ENCODE peak calls at places on chromosome 18, in four cellular contexts. A is Calu3; V is hepatocyte; S is activated naive CD4-positive, alpha-beta T cell treated with anti-CD3 and anti-CD28 coated beads for 36 hours. K is an unnamed sample.

GRCh38 chr18:55448390-55448789 is 139.6 kb downstream of the TCF4 start:
- DNase-seq in A (no peak), V (no peak), S (no peak), K (no peak)

GRCh38 chr18:36323421-36323820 is 25.9 kb downstream of the FHOD3 start:
- DNase-seq in A (no peak), V (no peak), S (no peak), K (no peak)

GRCh38 chr18:78950386-78950785 is 29.2 kb upstream of the SALL3 start:
- DNase-seq in A (no peak), V (no peak), S (no peak), K (no peak)

GRCh38 chr18:36389811-36390581 is 92.5 kb downstream of the FHOD3 start:
- DNase-seq in A (no peak), V (no peak), S (no peak), K (no peak)

GRCh38 chr18:48662021-48662661 is 123.3 kb downstream of the CTIF start:
- DNase-seq in A (peak), V (peak), S (no peak), K (no peak)

GRCh38 chr18:61975526-61976326 is 82.9 kb upstream of the RNF152 start:
- DNase-seq in A (no peak), V (no peak), S (peak), K (no peak)

GRCh38 chr18:27181726-27182125 is 3.4 kb downstream of the CHST9 start:
- DNase-seq in A (peak), V (no peak), S (no peak), K (no peak)

GRCh38 chr18:9719421-9719981 is 11.4 kb downstream of the RAB31 start:
- DNase-seq in A (no peak), V (no peak), S (no peak), K (no peak)

GRCh38 chr18:12862467-12862866 is 21.6 kb downstream of the PTPN2 start:
- DNase-seq in A (peak), V (peak), S (no peak), K (no peak)

GRCh38 chr18:30457156-30457555 is 585.4 kb downstream of the DSC3 start:
- DNase-seq in A (peak), V (no peak), S (no peak), K (no peak)

GRCh38 chr18:55586841-55587240 is 1.2 kb downstream of the TCF4 start:
- DNase-seq in A (no peak), V (peak), S (no peak), K (no peak)

GRCh38 chr18:3596324-3597158 is 146.6 kb downstream of the TGIF1 start:
- DNase-seq in A (peak), V (peak), S (peak), K (peak)

GRCh38 chr18:50607374-50607933 is 47.6 kb downstream of the MAPK4 start:
- DNase-seq in A (no peak), V (no peak), S (no peak), K (no peak)

GRCh38 chr18:4631239-4631638 is 176.1 kb upstream of the DLGAP1 start:
- DNase-seq in A (no peak), V (no peak), S (no peak), K (no peak)

GRCh38 chr18:55136864-55137263 is 177.6 kb upstream of the CCDC68 start:
- DNase-seq in A (no peak), V (no peak), S (no peak), K (no peak)

GRCh38 chr18:35593859-35594258 is 12.3 kb downstream of the GALNT1 start:
- DNase-seq in A (no peak), V (no peak), S (no peak), K (no peak)

GRCh38 chr18:13048061-13048605 is 57.0 kb downstream of the CEP192 start:
- DNase-seq in A (no peak), V (no peak), S (no peak), K (no peak)

GRCh38 chr18:11761553-11761952 is 72.5 kb downstream of the GNAL start:
- DNase-seq in A (no peak), V (peak), S (no peak), K (no peak)

GRCh38 chr18:73646772-73647171 is 500.9 kb downstream of the FBXO15 start:
- DNase-seq in A (no peak), V (no peak), S (no peak), K (no peak)

GRCh38 chr18:39555511-39555910 is 1989.9 kb upstream of the CELF4 start:
- DNase-seq in A (no peak), V (no peak), S (no peak), K (no peak)

GRCh38 chr18:76459687-76460350 is 35.2 kb downstream of the ZNF516 start:
- DNase-seq in A (peak), V (peak), S (no peak), K (no peak)

GRCh38 chr18:50558948-50559749 is 738 bp upstream of the MAPK4 start:
- DNase-seq in A (no peak), V (peak), S (no peak), K (no peak)

GRCh38 chr18:8911408-8912340 is 190.8 kb upstream of the NDUFV2 start:
- DNase-seq in A (no peak), V (no peak), S (no peak), K (no peak)

GRCh38 chr18:34651586-34652369 is 58.3 kb upstream of the DTNA start:
- DNase-seq in A (no peak), V (no peak), S (no peak), K (no peak)

GRCh38 chr18:23244431-23244830 is 109.1 kb downstream of the CABLES1 start:
- DNase-seq in A (no peak), V (no peak), S (no peak), K (no peak)

GRCh38 chr18:50111398-50111797 is 83.5 kb downstream of the MYO5B start:
- DNase-seq in A (no peak), V (no peak), S (no peak), K (no peak)

GRCh38 chr18:26574958-26575864 is 26.9 kb upstream of the KCTD1 start:
- DNase-seq in A (peak), V (peak), S (peak), K (peak)

GRCh38 chr18:78739115-78739514 is 240.5 kb upstream of the SALL3 start:
- DNase-seq in A (no peak), V (no peak), S (no peak), K (no peak)

GRCh38 chr18:41940506-41941215 is 14.4 kb upstream of the PIK3C3 start:
- DNase-seq in A (peak), V (peak), S (no peak), K (no peak)

GRCh38 chr18:49899647-49900330 is 86.5 kb upstream of the ACAA2 start:
- DNase-seq in A (peak), V (no peak), S (no peak), K (no peak)

GRCh38 chr18:36527025-36527424 is 229.5 kb downstream of the FHOD3 start:
- DNase-seq in A (no peak), V (no peak), S (no peak), K (no peak)

GRCh38 chr18:78768655-78769501 is 210.7 kb upstream of the SALL3 start:
- DNase-seq in A (no peak), V (no peak), S (no peak), K (no peak)

GRCh38 chr18:3345885-3346284 is 84.0 kb downstream of the MYL12B start:
- DNase-seq in A (no peak), V (no peak), S (no peak), K (no peak)

GRCh38 chr18:79516441-79516931 is 120.8 kb downstream of the NFATC1 start:
- DNase-seq in A (no peak), V (no peak), S (peak), K (peak)

K was measured in colonic mucosa.